ENCODE peak calls at places on chromosomes 6 and 20, in ten cellular contexts. I is mesenchymal stem cell, C is lung, D is right lobe of liver, Q is tibial nerve, L is ascending aorta, K is fibroblast of lung, H is aorta, A is dorsolateral prefrontal cortex, J is upper lobe of right lung. P is an unnamed sample.

GRCh38 chr20:19583532-19584175 is 174.4 kb upstream of the RIN2 start:
- DNase-seq in D (peak; percentile 53), A (peak; percentile 63), J (peak; percentile 87), K (peak; percentile 5), C (peak; percentile 83), L (no peak), I (peak; percentile 21), H (peak; percentile 74), Q (peak; percentile 73), P (peak; percentile 88)

GRCh38 chr6:155881845-155882526 is 426.3 kb upstream of the NOX3 start:
- DNase-seq in L (no peak), I (peak; percentile 14), Q (no peak), H (no peak), J (no peak), D (no peak), K (no peak), C (no peak), A (no peak), P (no peak)

GRCh38 chr6:153997221-153997620 is 41.8 kb upstream of the OPRM1 start:
- DNase-seq in K (no peak), H (no peak), Q (no peak), C (no peak), I (no peak), J (no peak), A (no peak), L (no peak), D (no peak), P (no peak)

GRCh38 chr6:170366248-170366960 is 59.8 kb downstream of the FAM120B start:
- DNase-seq in C (no peak), J (no peak), I (no peak), K (no peak), H (no peak), A (peak; percentile 58), L (no peak), D (no peak), Q (peak; percentile 39), P (no peak)

GRCh38 chr6:154738561-154738961 is 5.3 kb downstream of the SCAF8 start:
- DNase-seq in C (no peak), I (no peak), L (no peak), Q (no peak), A (no peak), H (no peak), K (peak; percentile 18), D (no peak), J (no peak), P (no peak)

GRCh38 chr6:119887671-119888070 is 538.1 kb upstream of the MAN1A1 start:
- DNase-seq in L (no peak), I (no peak), C (no peak), D (no peak), H (no peak), Q (no peak), A (no peak), J (no peak), K (no peak), P (no peak)

GRCh38 chr6:146887447-146888077 is 288.8 kb downstream of the ADGB start:
- DNase-seq in C (no peak), J (no peak), K (no peak), H (no peak), A (no peak), I (no peak), Q (no peak), D (no peak), L (no peak), P (no peak)

GRCh38 chr20:8690074-8690473 is 378.8 kb upstream of the PLCB4 start:
- DNase-seq in K (no peak), J (no peak), L (no peak), D (no peak), I (no peak), Q (no peak), H (no peak), C (no peak), A (no peak), P (no peak)

GRCh38 chr6:32840604-32841246 is 2.2 kb upstream of the TAP2 start:
- DNase-seq in I (no peak), K (no peak), J (no peak), L (no peak), D (no peak), A (no peak), H (no peak), C (no peak), Q (no peak), P (no peak)

GRCh38 chr20:34111057-34111711 is 859 bp downstream of the EIF2S2 start:
- DNase-seq in A (no peak), D (peak; percentile 38), Q (peak; percentile 23), I (peak; percentile 84), C (no peak), H (no peak), J (peak; percentile 73), L (no peak), K (peak; percentile 74), P (peak; percentile 39)

GRCh38 chr6:83303426-83303825 is 110.3 kb downstream of the RWDD2A start:
- DNase-seq in K (no peak), J (no peak), H (no peak), Q (no peak), C (no peak), I (no peak), L (no peak), D (no peak), A (no peak), P (no peak)

GRCh38 chr6:151136141-151136755 is 103.5 kb upstream of the AKAP12 start:
- DNase-seq in I (peak; percentile 49), J (no peak), K (peak; percentile 46), L (no peak), A (no peak), C (no peak), D (no peak), Q (no peak), H (no peak), P (no peak)

GRCh38 chr6:150272976-150273315 is 95.9 kb upstream of the IYD start:
- DNase-seq in L (no peak), I (no peak), D (no peak), Q (no peak), J (no peak), K (no peak), H (no peak), C (no peak), A (no peak), P (no peak)

GRCh38 chr6:18528084-18528743 is 141.1 kb downstream of the RNF144B start:
- DNase-seq in C (no peak), D (no peak), J (no peak), I (peak; percentile 13), H (no peak), A (no peak), Q (no peak), L (no peak), K (peak; percentile 10), P (no peak)

GRCh38 chr6:18538315-18538714 is 151.2 kb downstream of the RNF144B start:
- DNase-seq in J (no peak), D (no peak), H (no peak), C (no peak), A (no peak), I (no peak), K (no peak), L (no peak), Q (no peak), P (no peak)

GRCh38 chr6:18530201-18530600 is 143.1 kb downstream of the RNF144B start:
- DNase-seq in H (no peak), Q (no peak), A (no peak), J (no peak), I (no peak), D (no peak), L (no peak), K (no peak), C (no peak), P (no peak)

GRCh38 chr6:18536693-18537092 is 149.5 kb downstream of the RNF144B start:
- DNase-seq in L (no peak), Q (no peak), C (no peak), K (no peak), H (no peak), D (no peak), J (no peak), A (no peak), I (no peak), P (no peak)

GRCh38 chr6:18533793-18534192 is 146.6 kb downstream of the RNF144B start:
- DNase-seq in D (no peak), H (no peak), C (no peak), L (no peak), I (no peak), K (no peak), A (no peak), J (no peak), Q (no peak), P (peak; percentile 21)
- H3K27me3 ChIP-seq in D (no peaks in the 10 kb centered on the region), H (no peaks in the 10 kb centered on the region), C (no peaks in the 10 kb centered on the region), L (no peaks in the 10 kb centered on the region), I (peaks cover 7% of the 10 kb centered on the region), K (peaks cover 3% of the 10 kb centered on the region), A (peaks cover 16% of the 10 kb centered on the region), J (no peaks in the 10 kb centered on the region), Q (no peaks in the 10 kb centered on the region), P (no peaks in the 10 kb centered on the region)

GRCh38 chr6:160782228-160782627 is 80.2 kb downstream of the PLG start:
- DNase-seq in A (no peak), D (no peak), Q (no peak), J (no peak), I (no peak), H (no peak), K (no peak), L (no peak), C (no peak), P (no peak)
- H3K27me3 ChIP-seq in A (no peaks in the 10 kb centered on the region), D (no peaks in the 10 kb centered on the region), Q (no peaks in the 10 kb centered on the region), J (no peaks in the 10 kb centered on the region), I (no peaks in the 10 kb centered on the region), H (no peaks in the 10 kb centered on the region), K (no peaks in the 10 kb centered on the region), L (no peaks in the 10 kb centered on the region), C (no peaks in the 10 kb centered on the region), P (no peaks in the 10 kb centered on the region)

GRCh38 chr20:37917436-37917835 is 14.5 kb downstream of the VSTM2L start:
- DNase-seq in H (no peak), L (no peak), A (no peak), I (no peak), J (no peak), C (no peak), K (no peak), D (no peak), Q (no peak), P (peak; percentile 82)
- H3K27me3 ChIP-seq in H (peaks cover 2% of the 10 kb centered on the region), L (peaks cover 8% of the 10 kb centered on the region), A (peaks cover 11% of the 10 kb centered on the region), I (peaks cover 78% of the 10 kb centered on the region), J (peaks cover 32% of the 10 kb centered on the region), C (no peaks in the 10 kb centered on the region), K (peaks cover 65% of the 10 kb centered on the region), D (no peaks in the 10 kb centered on the region), Q (peaks cover 4% of the 10 kb centered on the region), P (peaks cover 5% of the 10 kb centered on the region)

DNA sequence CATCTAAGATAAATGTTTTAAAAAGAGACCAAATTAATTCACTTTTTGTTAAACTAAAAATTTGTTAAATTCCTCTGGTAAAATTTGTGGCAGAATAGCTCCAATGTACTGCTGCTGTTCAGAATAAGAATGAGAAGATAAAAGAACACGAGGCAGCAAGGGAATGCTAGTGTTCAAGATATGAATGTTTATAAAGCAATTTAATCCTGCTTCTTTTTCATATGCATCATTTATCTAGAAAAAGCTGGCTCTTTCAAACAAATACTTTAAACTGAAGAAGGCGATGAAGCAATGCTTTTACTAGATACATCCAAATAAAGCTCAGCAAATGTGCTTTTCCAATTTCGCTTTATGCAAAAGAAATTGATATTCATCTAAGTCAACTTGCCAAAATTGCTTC is 66.6 kb downstream of the COL9A1 start:
- DNase-seq in L (no peak), C (no peak), D (no peak), Q (no peak), I (no peak), A (no peak), J (no peak), K (no peak), H (no peak), P (no peak)
- H3K27me3 ChIP-seq in L (no peaks in the 10 kb centered on the region), C (no peaks in the 10 kb centered on the region), D (no peaks in the 10 kb centered on the region), Q (no peaks in the 10 kb centered on the region), I (peaks cover 7% of the 10 kb centered on the region), A (no peaks in the 10 kb centered on the region), J (no peaks in the 10 kb centered on the region), K (no peaks in the 10 kb centered on the region), H (no peaks in the 10 kb centered on the region), P (no peaks in the 10 kb centered on the region)

GRCh38 chr6:90045535-90045934 is 151.3 kb downstream of the GJA10 start:
- DNase-seq in Q (no peak), L (no peak), H (no peak), A (no peak), J (no peak), K (peak; percentile 62), D (no peak), C (no peak), I (no peak), P (no peak)
- H3K27me3 ChIP-seq in Q (no peaks in the 10 kb centered on the region), L (no peaks in the 10 kb centered on the region), H (no peaks in the 10 kb centered on the region), A (no peaks in the 10 kb centered on the region), J (no peaks in the 10 kb centered on the region), K (no peaks in the 10 kb centered on the region), D (no peaks in the 10 kb centered on the region), C (no peaks in the 10 kb centered on the region), I (no peaks in the 10 kb centered on the region), P (no peaks in the 10 kb centered on the region)

P was measured in H7.